ENCODE peak calls at places on chromosomes 3 and 15, in four cellular contexts. One of them, this sample, is unnamed.

GRCh38 chr3:34421762-34422161 is 623.3 kb downstream of the PDCD6IP start:
- DNase-seq in GM12878: no peak
- DNase-seq in HepG2: no peak
- DNase-seq in K562: no peak
- DNase-seq in this sample: no peak

GRCh38 chr3:52006017-52006819 is 10.5 kb upstream of the RPL29 start:
- DNase-seq in GM12878: no peak
- DNase-seq in HepG2: no peak
- DNase-seq in K562: no peak
- DNase-seq in this sample: no peak

GRCh38 chr3:111810909-111811308 is 48.2 kb upstream of the PHLDB2 start:
- DNase-seq in GM12878: no peak
- DNase-seq in HepG2: peak
- DNase-seq in K562: no peak
- DNase-seq in this sample: no peak

GRCh38 chr3:9037113-9037715 is 73.9 kb upstream of the RAD18 start:
- DNase-seq in GM12878: no peak
- DNase-seq in HepG2: no peak
- DNase-seq in K562: no peak
- DNase-seq in this sample: no peak

GRCh38 chr3:42654331-42655201 is 1.1 kb downstream of the ZBTB47 start:
- DNase-seq in GM12878: no peak
- DNase-seq in HepG2: peak
- DNase-seq in K562: peak
- DNase-seq in this sample: peak

GRCh38 chr3:15819576-15819975 is 21.8 kb upstream of the ANKRD28 start:
- DNase-seq in GM12878: no peak
- DNase-seq in HepG2: no peak
- DNase-seq in K562: no peak
- DNase-seq in this sample: no peak

GRCh38 chr3:143998266-143998665 is 26.6 kb downstream of the DIPK2A start:
- DNase-seq in GM12878: no peak
- DNase-seq in HepG2: no peak
- DNase-seq in K562: no peak
- DNase-seq in this sample: no peak

GRCh38 chr3:37223084-37223975 is 48.9 kb upstream of the LRRFIP2 start:
- DNase-seq in GM12878: no peak
- DNase-seq in HepG2: peak
- DNase-seq in K562: no peak
- DNase-seq in this sample: no peak

GRCh38 chr15:83108266-83109219 is 1.1 kb downstream of the TM6SF1 start:
- DNase-seq in GM12878: peak
- DNase-seq in HepG2: no peak
- DNase-seq in K562: no peak
- DNase-seq in this sample: no peak

GRCh38 chr3:126081618-126082333 is 2.1 kb downstream of the SLC41A3 start:
- DNase-seq in GM12878: no peak
- DNase-seq in HepG2: peak
- DNase-seq in K562: no peak
- DNase-seq in this sample: peak

GRCh38 chr3:49719214-49719884 is at the start of gene AMIGO3:
- DNase-seq in GM12878: peak
- DNase-seq in HepG2: no peak
- DNase-seq in K562: peak
- DNase-seq in this sample: peak

GRCh38 chr3:66476852-66477381 is 23.9 kb downstream of the LRIG1 start:
- DNase-seq in GM12878: no peak
- DNase-seq in HepG2: peak
- DNase-seq in K562: no peak
- DNase-seq in this sample: no peak

GRCh38 chr3:46438831-46439230 is 25.9 kb downstream of the LTF start:
- DNase-seq in GM12878: no peak
- DNase-seq in HepG2: no peak
- DNase-seq in K562: no peak
- DNase-seq in this sample: no peak

GRCh38 chr3:46440531-46441294 is 24.0 kb downstream of the LTF start:
- DNase-seq in GM12878: peak
- DNase-seq in HepG2: no peak
- DNase-seq in K562: no peak
- DNase-seq in this sample: no peak

GRCh38 chr3:46448721-46449120 is 16.0 kb downstream of the LTF start:
- DNase-seq in GM12878: no peak
- DNase-seq in HepG2: no peak
- DNase-seq in K562: no peak
- DNase-seq in this sample: no peak

GRCh38 chr3:46447535-46447934 is 17.2 kb downstream of the LTF start:
- DNase-seq in GM12878: no peak
- DNase-seq in HepG2: no peak
- DNase-seq in K562: no peak
- DNase-seq in this sample: no peak

DNA sequence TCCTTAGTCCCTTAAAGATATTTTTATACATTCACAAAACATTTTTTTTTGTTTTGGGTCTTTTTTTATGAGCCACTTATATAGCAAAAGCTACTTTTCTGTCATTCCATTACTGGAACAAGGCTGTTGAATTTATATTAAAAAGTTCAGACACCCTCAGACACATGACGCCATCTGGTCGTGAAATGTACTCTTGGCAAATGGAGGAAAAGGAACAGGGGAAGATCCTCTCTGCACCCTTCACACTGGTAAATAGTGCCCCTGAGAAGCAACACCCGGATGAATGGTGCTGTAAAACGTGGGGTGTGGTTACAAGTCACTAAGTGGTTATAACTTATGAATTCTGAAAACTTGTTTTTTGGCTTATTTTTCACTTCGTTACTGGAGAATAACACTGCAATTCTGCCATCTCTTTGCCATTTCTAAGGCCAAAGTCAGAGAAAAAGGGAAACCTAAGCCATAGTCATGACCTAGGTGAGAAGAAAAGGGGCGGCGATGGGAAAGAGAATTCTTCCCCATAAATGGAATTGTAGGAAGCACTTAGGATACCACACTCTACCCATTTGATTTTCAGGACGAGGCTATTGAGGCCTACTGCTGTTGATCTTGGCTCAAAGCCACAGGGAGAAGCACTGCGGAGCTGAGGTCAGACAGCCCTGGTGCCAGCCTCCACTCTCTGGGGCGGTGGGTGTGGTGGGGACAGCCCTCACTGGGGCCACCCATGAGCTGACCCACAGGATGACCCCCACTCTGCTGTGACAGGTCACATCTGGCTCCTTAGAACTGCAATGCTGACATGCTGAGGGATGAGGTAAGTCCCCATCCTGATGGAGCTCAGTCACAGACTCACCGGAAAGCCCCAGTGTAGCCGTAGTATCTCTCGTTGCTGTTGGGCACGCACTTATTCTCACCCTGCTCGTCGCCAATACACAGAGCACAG is 21.8 kb downstream of the LTF start:
- DNase-seq in GM12878: no peak
- DNase-seq in HepG2: peak
- DNase-seq in K562: no peak
- DNase-seq in this sample: no peak
- TF ChIP-seq SP1 in GM12878: no peak
- TF ChIP-seq SP1 in HepG2: no peak
- TF ChIP-seq SP1 in K562: no peak
- TF ChIP-seq SP1 in this sample: no peak

GRCh38 chr15:63801910-63802309 is 31.8 kb downstream of the HERC1 start:
- DNase-seq in GM12878: no peak
- DNase-seq in HepG2: no peak
- DNase-seq in K562: no peak
- DNase-seq in this sample: no peak

GRCh38 chr15:63801171-63801570 is 32.6 kb downstream of the HERC1 start:
- DNase-seq in GM12878: no peak
- DNase-seq in HepG2: no peak
- DNase-seq in K562: no peak
- DNase-seq in this sample: no peak

GRCh38 chr15:63800739-63801138 is 33.0 kb downstream of the HERC1 start:
- DNase-seq in GM12878: no peak
- DNase-seq in HepG2: no peak
- DNase-seq in K562: no peak
- DNase-seq in this sample: no peak

GRCh38 chr15:63803106-63803886 is 30.5 kb downstream of the HERC1 start:
- DNase-seq in GM12878: no peak
- DNase-seq in HepG2: no peak
- DNase-seq in K562: no peak
- DNase-seq in this sample: no peak

DNA sequence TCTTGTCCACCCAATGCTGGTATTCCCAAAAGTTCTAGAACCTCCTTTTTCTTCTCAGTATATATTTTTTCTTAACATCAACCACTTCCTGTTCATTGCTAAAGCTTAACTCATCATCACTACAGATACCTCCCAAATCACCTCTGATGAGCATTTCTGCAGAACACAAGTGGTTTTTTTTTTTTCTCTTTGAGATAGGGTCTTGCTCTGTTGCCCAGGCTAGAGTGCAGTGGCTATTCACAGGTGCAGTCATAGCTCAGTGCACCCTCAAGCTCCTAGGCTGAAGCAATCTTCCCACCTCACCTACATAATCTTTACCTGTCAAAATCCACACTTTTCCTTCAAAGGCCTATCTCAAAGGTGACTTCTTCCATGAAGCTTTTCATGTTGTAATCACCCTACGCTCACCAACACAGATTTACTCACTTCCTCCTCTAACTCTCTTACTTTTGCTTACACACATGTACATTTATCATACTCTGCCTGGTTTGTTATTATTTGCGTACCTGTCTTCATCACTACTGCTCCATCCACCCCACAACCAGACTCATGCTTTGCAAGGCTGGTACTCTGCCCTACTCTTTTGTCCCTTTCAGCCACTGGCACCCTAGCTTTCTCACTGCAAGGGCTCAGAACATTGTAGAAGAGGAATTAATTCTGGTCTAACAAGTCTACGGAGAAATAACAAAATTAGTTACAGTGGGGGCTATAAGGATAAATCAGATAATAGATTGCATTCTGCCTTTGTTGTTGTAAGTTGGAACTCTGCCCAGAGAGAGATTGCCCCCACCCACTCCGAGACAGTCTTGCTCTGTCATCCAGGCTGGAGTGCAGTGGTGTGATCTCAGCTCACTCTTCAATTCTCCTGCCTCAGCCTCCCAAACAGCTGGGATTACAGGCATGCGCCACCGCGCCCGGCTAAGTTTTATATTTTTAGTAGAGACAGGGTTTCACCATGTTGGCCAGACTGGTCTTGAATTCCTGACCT is 27.5 kb downstream of the HERC1 start:
- DNase-seq in GM12878: no peak
- DNase-seq in HepG2: no peak
- DNase-seq in K562: peak
- DNase-seq in this sample: no peak
- TF ChIP-seq FOXM1 in GM12878: no peak
- TF ChIP-seq FOXM1 in HepG2: no peak
- TF ChIP-seq FOXM1 in K562: no peak
- TF ChIP-seq FOXM1 in this sample: no peak

DNA sequence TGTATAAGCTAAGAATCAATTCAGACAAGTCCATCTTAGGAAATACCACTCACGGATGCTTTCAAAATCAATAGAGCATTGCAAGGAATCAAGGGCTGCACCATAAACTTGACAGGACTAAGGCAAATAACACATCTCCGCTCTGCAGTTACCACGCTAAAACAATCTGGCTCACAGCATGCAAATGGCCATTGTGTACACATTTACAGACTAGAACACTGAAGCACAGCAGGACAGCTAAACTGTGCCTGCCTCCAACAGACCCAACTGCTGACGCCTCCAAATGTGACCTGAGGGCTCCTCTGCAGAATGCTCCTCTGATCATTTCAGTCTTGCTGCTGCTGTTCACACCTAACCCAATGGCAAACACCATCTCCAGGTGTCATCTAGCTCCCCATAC is 104.3 kb downstream of the MEX3B start:
- DNase-seq in GM12878: no peak
- DNase-seq in HepG2: no peak
- DNase-seq in K562: no peak
- DNase-seq in this sample: peak
- TF ChIP-seq FOXK2 in GM12878: no peak
- TF ChIP-seq FOXK2 in HepG2: no peak
- TF ChIP-seq FOXK2 in K562: no peak
- TF ChIP-seq FOXK2 in this sample: no peak

GRCh38 chr3:99503350-99503749 is 135.0 kb upstream of the COL8A1 start:
- DNase-seq in GM12878: no peak
- DNase-seq in HepG2: no peak
- DNase-seq in K562: no peak
- DNase-seq in this sample: no peak
- TF ChIP-seq SP1 in GM12878: no peak
- TF ChIP-seq SP1 in HepG2: no peak
- TF ChIP-seq SP1 in K562: no peak
- TF ChIP-seq SP1 in this sample: no peak

GRCh38 chr3:172675371-172676193 is 35.3 kb downstream of the NCEH1 start:
- DNase-seq in GM12878: no peak
- DNase-seq in HepG2: peak
- DNase-seq in K562: peak
- DNase-seq in this sample: peak
- TF ChIP-seq FOXM1 in GM12878: no peak
- TF ChIP-seq FOXM1 in HepG2: no peak
- TF ChIP-seq FOXM1 in K562: no peak
- TF ChIP-seq FOXM1 in this sample: no peak

GRCh38 chr3:71067977-71068376 is 515.6 kb downstream of the FOXP1 start:
- DNase-seq in GM12878: no peak
- DNase-seq in HepG2: peak
- DNase-seq in K562: no peak
- DNase-seq in this sample: no peak

GRCh38 chr3:71072288-71072687 is 511.2 kb downstream of the FOXP1 start:
- DNase-seq in GM12878: no peak
- DNase-seq in HepG2: no peak
- DNase-seq in K562: no peak
- DNase-seq in this sample: no peak

GRCh38 chr3:71070497-71071465 is 512.7 kb downstream of the FOXP1 start:
- DNase-seq in GM12878: no peak
- DNase-seq in HepG2: no peak
- DNase-seq in K562: no peak
- DNase-seq in this sample: no peak

GRCh38 chr3:71066849-71067261 is 516.7 kb downstream of the FOXP1 start:
- DNase-seq in GM12878: no peak
- DNase-seq in HepG2: no peak
- DNase-seq in K562: no peak
- DNase-seq in this sample: no peak

DNA sequence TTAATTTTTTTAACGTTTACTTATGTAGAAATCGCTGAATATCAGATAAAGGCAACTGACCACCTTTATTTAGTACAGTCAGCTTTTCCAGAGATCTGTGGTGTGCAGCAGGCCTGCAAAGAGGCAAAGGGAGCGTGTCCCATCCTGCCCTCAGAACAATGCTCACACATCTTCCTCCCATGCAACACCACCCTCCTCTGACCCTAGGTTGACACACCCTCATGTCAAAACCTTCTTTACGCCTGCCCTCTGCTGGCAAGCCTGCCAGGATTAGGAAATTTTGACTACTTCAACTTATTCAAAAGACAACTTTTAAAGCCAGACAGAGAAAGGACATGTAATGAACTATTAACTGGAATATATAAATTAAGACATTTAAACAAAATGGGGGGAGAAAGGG is 513.7 kb downstream of the FOXP1 start:
- DNase-seq in GM12878: no peak
- DNase-seq in HepG2: peak
- DNase-seq in K562: peak
- DNase-seq in this sample: peak
- TF ChIP-seq FOXK2 in GM12878: no peak
- TF ChIP-seq FOXK2 in HepG2: no peak
- TF ChIP-seq FOXK2 in K562: no peak
- TF ChIP-seq FOXK2 in this sample: no peak